ENCODE peak calls at places on chromosome 16, in four cellular contexts. T is adipocyte; Q is IMR-90; N is CD8-positive, alpha-beta T cell. E is an unnamed sample.

GRCh38 chr16:56743840-56744239 is 13.9 kb downstream of the NUP93 start:
- DNase-seq in T (peak), Q (peak), N (no peak), E (no peak)

GRCh38 chr16:57387598-57388354 is 15.5 kb downstream of the CX3CL1 start:
- DNase-seq in T (no peak), Q (no peak), N (no peak), E (no peak)

GRCh38 chr16:86578056-86578455 is 293 bp upstream of the FOXL1 start:
- DNase-seq in T (no peak), Q (peak), N (no peak), E (no peak)

GRCh38 chr16:53087101-53087500 is 32.3 kb downstream of the CHD9 start:
- DNase-seq in T (peak), Q (peak), N (no peak), E (no peak)

GRCh38 chr16:88804552-88805339 is 1.2 kb downstream of the CDT1 start:
- DNase-seq in T (peak), Q (no peak), N (no peak), E (no peak)

GRCh38 chr16:29915590-29916247 is 10.3 kb downstream of the KCTD13 start:
- DNase-seq in T (no peak), Q (peak), N (no peak), E (no peak)

GRCh38 chr16:78413651-78414050 is 314.2 kb downstream of the WWOX start:
- DNase-seq in T (no peak), Q (no peak), N (no peak), E (no peak)

GRCh38 chr16:88416686-88417085 is 33.9 kb downstream of the ZNF469 start:
- DNase-seq in T (no peak), Q (no peak), N (no peak), E (no peak)

GRCh38 chr16:55175389-55175788 is 148.6 kb upstream of the IRX6 start:
- DNase-seq in T (no peak), Q (no peak), N (no peak), E (no peak)

GRCh38 chr16:73572135-73572534 is 524.2 kb upstream of the ZFHX3 start:
- DNase-seq in T (no peak), Q (no peak), N (no peak), E (no peak)

GRCh38 chr16:10897134-10897533 is 20.1 kb downstream of the CIITA start:
- DNase-seq in T (no peak), Q (no peak), N (no peak), E (no peak)

GRCh38 chr16:67965668-67966548 is 2.5 kb downstream of the SLC12A4 start:
- DNase-seq in T (peak), Q (no peak), N (no peak), E (no peak)

GRCh38 chr16:85908444-85908843 is 9.5 kb downstream of the IRF8 start:
- DNase-seq in T (no peak), Q (no peak), N (no peak), E (no peak)

GRCh38 chr16:35751191-35751941 is 2292.0 kb downstream of the TP53TG3F start:
- DNase-seq in T (no peak), Q (no peak), N (no peak), E (no peak)

GRCh38 chr16:84700518-84701277 is 898 bp downstream of the USP10 start:
- DNase-seq in T (peak), Q (peak), N (peak), E (peak)

GRCh38 chr16:50411034-50411433 is 42.2 kb upstream of the BRD7 start:
- DNase-seq in T (no peak), Q (no peak), N (no peak), E (no peak)

GRCh38 chr16:56191807-56192643 is 736 bp downstream of the GNAO1 start:
- DNase-seq in T (peak), Q (no peak), N (no peak), E (no peak)

GRCh38 chr16:17304814-17305169 is 166.0 kb downstream of the XYLT1 start:
- DNase-seq in T (no peak), Q (peak), N (no peak), E (no peak)

GRCh38 chr16:66661210-66661560 is 35.4 kb downstream of the CMTM4 start:
- DNase-seq in T (no peak), Q (no peak), N (no peak), E (no peak)

GRCh38 chr16:83689385-83689831 is 118.4 kb upstream of the HSBP1 start:
- DNase-seq in T (peak), Q (peak), N (no peak), E (no peak)

GRCh38 chr16:8878523-8878911 is 3.6 kb upstream of the LITAFD start:
- DNase-seq in T (peak), Q (peak), N (no peak), E (no peak)

GRCh38 chr16:86092586-86093480 is 193.9 kb downstream of the IRF8 start:
- DNase-seq in T (no peak), Q (no peak), N (no peak), E (no peak)

GRCh38 chr16:67900156-67900555 is 7.1 kb downstream of the PSKH1 start:
- DNase-seq in T (no peak), Q (no peak), N (no peak), E (no peak)

GRCh38 chr16:66608241-66609138 is 4.0 kb downstream of the CMTM3 start:
- DNase-seq in T (peak), Q (peak), N (peak), E (peak)

GRCh38 chr16:19118938-19119431 is 5.2 kb downstream of the ITPRIPL2 start:
- DNase-seq in T (peak), Q (peak), N (no peak), E (no peak)

GRCh38 chr16:67833418-67834241 is 8.5 kb upstream of the THAP11 start:
- DNase-seq in T (peak), Q (peak), N (peak), E (peak)

GRCh38 chr16:14284930-14285541 is 213.9 kb downstream of the MRTFB start:
- DNase-seq in T (no peak), Q (no peak), N (no peak), E (no peak)

GRCh38 chr16:83615131-83615530 is 192.6 kb upstream of the HSBP1 start:
- DNase-seq in T (no peak), Q (no peak), N (no peak), E (no peak)

GRCh38 chr16:86228713-86229112 is 281.6 kb upstream of the FOXF1 start:
- DNase-seq in T (no peak), Q (no peak), N (no peak), E (no peak)

GRCh38 chr16:27109666-27110523 is 43.2 kb downstream of the C16orf82 start:
- DNase-seq in T (peak), Q (peak), N (peak), E (peak)

GRCh38 chr16:69118468-69118867 is 13.0 kb downstream of the HAS3 start:
- DNase-seq in T (no peak), Q (no peak), N (no peak), E (no peak)

GRCh38 chr16:2466667-2467300 is 4.3 kb upstream of the NTN3 start:
- DNase-seq in T (no peak), Q (no peak), N (no peak), E (no peak)

GRCh38 chr16:2467301-2468141 is 3.6 kb upstream of the NTN3 start:
- DNase-seq in T (peak), Q (peak), N (no peak), E (no peak)

GRCh38 chr16:2468142-2468724 is 2.9 kb upstream of the NTN3 start:
- DNase-seq in T (peak), Q (peak), N (no peak), E (no peak)

GRCh38 chr16:2464333-2464732 is 4.4 kb downstream of the TEDC2 start:
- DNase-seq in T (no peak), Q (no peak), N (no peak), E (no peak)

DNA sequence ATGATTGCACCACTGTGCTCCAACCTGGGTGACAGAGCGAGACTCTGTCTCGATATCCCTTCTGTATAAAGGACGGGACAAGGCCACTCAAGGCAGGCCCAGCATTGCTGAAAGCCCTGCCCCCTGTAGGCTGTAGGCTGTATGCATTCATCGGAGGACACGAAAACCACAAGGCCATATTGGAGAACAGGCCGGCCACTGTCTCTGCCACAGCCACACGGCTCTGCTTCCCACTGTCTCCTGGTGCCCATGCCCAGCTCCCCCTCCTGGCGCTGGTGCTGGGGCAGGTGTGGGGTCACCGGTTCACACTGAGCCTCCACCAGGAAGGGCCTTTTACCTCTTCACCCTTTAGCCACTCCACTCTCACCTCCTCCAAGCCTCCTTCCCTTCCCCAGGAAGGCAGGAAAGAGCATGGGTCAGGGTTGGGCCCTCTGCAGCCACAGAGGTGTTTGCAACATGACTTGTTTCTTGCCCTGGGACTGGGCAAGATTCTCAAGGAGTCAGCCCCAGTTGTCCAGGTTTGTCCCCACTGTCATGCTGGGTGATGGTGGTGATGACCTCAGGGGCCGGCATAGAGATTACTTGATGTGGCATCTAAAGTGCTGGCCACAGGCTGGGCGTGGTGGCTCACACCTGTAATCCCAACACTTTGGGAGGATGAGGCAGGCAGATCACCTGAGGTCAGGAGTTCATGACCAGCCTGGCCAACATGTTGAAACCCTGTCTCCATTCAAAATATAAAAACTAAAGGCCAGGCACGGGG is 5.3 kb upstream of the NTN3 start:
- DNase-seq in T (no peak), Q (no peak), N (no peak), E (no peak)
- H3K4me3 ChIP-seq in T (no peak), Q (no peak), N (no peak), E (no peak)

GRCh38 chr16:49281481-49281842 is at the start of gene CBLN1:
- DNase-seq in T (no peak), Q (no peak), N (no peak), E (no peak)
- H3K4me3 ChIP-seq in T (peak), Q (no peak), N (no peak), E (no peak)

DNA sequence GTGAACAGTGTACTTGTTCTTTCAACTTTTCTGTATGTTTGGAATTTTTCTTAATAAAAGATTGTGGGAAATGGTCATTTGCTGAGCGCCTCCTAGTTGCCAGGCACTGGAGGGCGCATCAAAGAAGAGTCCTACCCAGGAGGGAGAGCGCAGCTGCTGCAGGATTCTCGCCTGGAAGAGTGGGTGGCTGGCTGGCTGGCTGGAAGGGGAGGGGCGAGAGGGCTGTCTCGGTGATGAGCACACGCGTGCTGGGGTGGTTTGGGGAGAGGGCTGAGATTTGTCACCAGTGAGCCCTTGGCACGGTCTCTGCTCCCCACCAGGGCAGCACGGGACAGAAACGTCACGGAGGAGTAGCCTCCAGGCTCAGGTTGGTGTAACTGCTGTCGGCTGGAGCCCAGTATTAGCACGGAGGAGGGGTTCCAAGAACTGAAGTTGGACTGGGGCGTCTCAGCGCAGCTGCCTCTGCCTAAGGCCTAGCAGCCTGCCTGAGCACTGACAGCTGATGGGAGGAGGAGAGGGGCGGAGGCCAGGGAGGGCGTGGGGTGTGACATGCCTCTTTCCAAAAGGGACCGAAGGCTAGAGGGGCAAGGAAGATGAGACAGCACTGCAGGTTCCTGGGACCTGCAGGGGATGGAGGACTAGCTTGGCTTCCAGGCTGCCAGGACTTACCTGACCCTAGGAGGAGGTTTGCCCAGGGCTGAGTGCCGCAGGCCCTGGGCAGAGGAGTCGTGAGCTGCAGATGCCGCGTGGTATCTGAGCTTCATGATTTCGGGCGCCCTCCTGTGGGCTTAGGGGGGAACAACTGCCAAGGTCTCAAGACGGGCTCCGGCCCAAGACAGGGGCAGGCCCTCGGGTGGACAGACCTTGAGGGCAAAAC is 5.7 kb downstream of the LDHD start:
- DNase-seq in T (peak), Q (peak), N (peak), E (peak)
- H3K4me3 ChIP-seq in T (peak), Q (peak), N (no peak), E (peak)

GRCh38 chr16:70611785-70612303 is 34.5 kb upstream of the IL34 start:
- DNase-seq in T (no peak), Q (no peak), N (no peak), E (no peak)

GRCh38 chr16:70612931-70613330 is 33.4 kb upstream of the IL34 start:
- DNase-seq in T (no peak), Q (no peak), N (no peak), E (no peak)

GRCh38 chr16:70610273-70611223 is 35.8 kb upstream of the IL34 start:
- DNase-seq in T (no peak), Q (no peak), N (no peak), E (no peak)

GRCh38 chr16:70608516-70608915 is 37.8 kb upstream of the IL34 start:
- DNase-seq in T (no peak), Q (no peak), N (no peak), E (no peak)

GRCh38 chr16:70611224-70611598 is 35.1 kb upstream of the IL34 start:
- DNase-seq in T (no peak), Q (no peak), N (no peak), E (no peak)
- H3K4me3 ChIP-seq in T (no peak), Q (no peak), N (no peak), E (no peak)

GRCh38 chr16:81349608-81350305 is 35.0 kb downstream of the GAN start:
- DNase-seq in T (no peak), Q (peak), N (no peak), E (no peak)
- H3K4me3 ChIP-seq in T (no peak), Q (no peak), N (no peak), E (no peak)

DNA sequence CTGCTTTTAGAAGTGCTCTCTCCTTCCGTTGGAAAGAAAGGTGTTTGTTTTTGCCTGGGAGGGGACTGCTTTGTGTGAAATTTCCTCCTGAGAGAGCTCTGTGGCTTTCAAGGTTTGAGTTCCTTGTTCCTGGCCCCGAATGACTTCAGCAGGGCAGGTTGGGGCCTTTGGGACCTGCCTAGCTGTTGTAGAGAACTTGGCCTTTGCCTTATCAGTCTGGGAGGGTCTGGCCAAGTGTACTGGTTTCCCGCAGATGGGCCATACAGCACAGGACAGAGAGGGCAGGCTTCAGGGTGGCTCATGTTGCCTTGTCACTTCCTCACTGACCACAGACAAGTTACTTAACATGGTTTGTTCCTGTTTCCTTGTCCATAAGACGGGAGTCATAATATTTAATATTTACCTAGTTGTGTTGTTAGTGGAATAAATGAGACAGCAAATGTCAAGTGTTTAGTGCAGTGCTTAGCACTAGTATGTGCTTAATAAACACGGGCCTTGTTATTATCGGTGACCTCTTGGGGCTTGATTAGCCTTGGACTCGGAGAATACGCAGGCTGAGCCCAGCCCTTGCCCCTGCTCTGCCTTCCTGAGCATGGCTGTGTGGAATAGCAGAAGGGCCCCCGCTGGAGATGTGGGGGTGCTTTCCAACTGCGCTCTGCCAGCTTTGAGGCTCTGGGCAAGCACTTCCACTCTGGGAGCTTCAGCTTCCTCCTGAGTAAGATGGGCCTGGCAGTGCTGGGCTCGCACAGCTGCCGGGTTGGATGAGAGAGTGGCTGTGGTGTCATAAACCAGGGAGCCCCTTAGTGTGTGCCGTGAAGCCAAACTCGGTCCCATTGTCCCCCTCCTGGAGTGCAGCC is 6.6 kb downstream of the PRSS8 start:
- DNase-seq in T (no peak), Q (no peak), N (no peak), E (no peak)
- H3K4me3 ChIP-seq in T (no peak), Q (no peak), N (no peak), E (no peak)

E was measured in effector memory CD4-positive, alpha-beta T cell.